ENCODE peak calls at places on chromosomes 11 and 22, in ten cellular contexts. One of them, this sample, is unnamed.

GRCh38 chr11:85889676-85890579 is 34.7 kb downstream of the CCDC83 start:
- DNase-seq in stimulated activated CD4-positive, alpha-beta T cell treated with anti-CD3 and anti-CD28 coated beads, Interleukin-2, amount 100 ng/mL, for 48 hours: no peak
- DNase-seq in activated CD8-positive, alpha-beta T cell treated with anti-CD3 and anti-CD28 coated beads for 36 hours: no peak
- DNase-seq in ovary: no peak
- DNase-seq in HCEC 1CT: peak; percentile 57
- DNase-seq in GM23248: peak; percentile 88
- DNase-seq in kidney epithelial cell: peak; percentile 84
- DNase-seq in HL-60: no peak
- DNase-seq in OCI-M1: no peak
- DNase-seq in NCI-H1048: no peak
- DNase-seq in this sample: no peak

GRCh38 chr11:104222464-104222863 is 58.5 kb upstream of the PDGFD start:
- DNase-seq in stimulated activated CD4-positive, alpha-beta T cell treated with anti-CD3 and anti-CD28 coated beads, Interleukin-2, amount 100 ng/mL, for 48 hours: no peak
- DNase-seq in activated CD8-positive, alpha-beta T cell treated with anti-CD3 and anti-CD28 coated beads for 36 hours: no peak
- DNase-seq in ovary: no peak
- DNase-seq in HCEC 1CT: no peak
- DNase-seq in GM23248: no peak
- DNase-seq in kidney epithelial cell: no peak
- DNase-seq in HL-60: no peak
- DNase-seq in OCI-M1: no peak
- DNase-seq in NCI-H1048: no peak
- DNase-seq in this sample: no peak

GRCh38 chr11:94583213-94583884 is 16.2 kb downstream of the PIWIL4 start:
- DNase-seq in stimulated activated CD4-positive, alpha-beta T cell treated with anti-CD3 and anti-CD28 coated beads, Interleukin-2, amount 100 ng/mL, for 48 hours: no peak
- DNase-seq in activated CD8-positive, alpha-beta T cell treated with anti-CD3 and anti-CD28 coated beads for 36 hours: no peak
- DNase-seq in ovary: no peak
- DNase-seq in HCEC 1CT: peak; percentile 11
- DNase-seq in GM23248: no peak
- DNase-seq in kidney epithelial cell: no peak
- DNase-seq in HL-60: no peak
- DNase-seq in OCI-M1: no peak
- DNase-seq in NCI-H1048: no peak
- DNase-seq in this sample: peak; percentile 30

GRCh38 chr22:49614966-49615965 is 212.4 kb downstream of the BRD1 start:
- DNase-seq in stimulated activated CD4-positive, alpha-beta T cell treated with anti-CD3 and anti-CD28 coated beads, Interleukin-2, amount 100 ng/mL, for 48 hours: no peak
- DNase-seq in activated CD8-positive, alpha-beta T cell treated with anti-CD3 and anti-CD28 coated beads for 36 hours: no peak
- DNase-seq in ovary: peak; percentile 17
- DNase-seq in HCEC 1CT: no peak
- DNase-seq in GM23248: no peak
- DNase-seq in kidney epithelial cell: no peak
- DNase-seq in HL-60: no peak
- DNase-seq in OCI-M1: no peak
- DNase-seq in NCI-H1048: no peak
- DNase-seq in this sample: no peak

GRCh38 chr11:114348200-114349191 is 51.8 kb downstream of the C11orf71 start:
- DNase-seq in stimulated activated CD4-positive, alpha-beta T cell treated with anti-CD3 and anti-CD28 coated beads, Interleukin-2, amount 100 ng/mL, for 48 hours: peak; percentile 21
- DNase-seq in activated CD8-positive, alpha-beta T cell treated with anti-CD3 and anti-CD28 coated beads for 36 hours: peak; percentile 49
- DNase-seq in ovary: no peak
- DNase-seq in HCEC 1CT: peak; percentile 63
- DNase-seq in GM23248: peak; percentile 74
- DNase-seq in kidney epithelial cell: peak; percentile 28
- DNase-seq in HL-60: no peak
- DNase-seq in OCI-M1: peak; percentile 92
- DNase-seq in NCI-H1048: no peak
- DNase-seq in this sample: peak; percentile 43

GRCh38 chr11:60428517-60428916 is 855 bp upstream of the MS4A5 start:
- DNase-seq in stimulated activated CD4-positive, alpha-beta T cell treated with anti-CD3 and anti-CD28 coated beads, Interleukin-2, amount 100 ng/mL, for 48 hours: no peak
- DNase-seq in activated CD8-positive, alpha-beta T cell treated with anti-CD3 and anti-CD28 coated beads for 36 hours: no peak
- DNase-seq in ovary: no peak
- DNase-seq in HCEC 1CT: no peak
- DNase-seq in GM23248: peak; percentile 0
- DNase-seq in kidney epithelial cell: no peak
- DNase-seq in HL-60: no peak
- DNase-seq in OCI-M1: peak; percentile 43
- DNase-seq in NCI-H1048: no peak
- DNase-seq in this sample: peak; percentile 48

GRCh38 chr22:32013200-32013599 is 29.9 kb upstream of the SLC5A1 start:
- DNase-seq in stimulated activated CD4-positive, alpha-beta T cell treated with anti-CD3 and anti-CD28 coated beads, Interleukin-2, amount 100 ng/mL, for 48 hours: no peak
- DNase-seq in activated CD8-positive, alpha-beta T cell treated with anti-CD3 and anti-CD28 coated beads for 36 hours: no peak
- DNase-seq in ovary: no peak
- DNase-seq in HCEC 1CT: no peak
- DNase-seq in GM23248: no peak
- DNase-seq in kidney epithelial cell: no peak
- DNase-seq in HL-60: no peak
- DNase-seq in OCI-M1: no peak
- DNase-seq in NCI-H1048: no peak
- DNase-seq in this sample: no peak

GRCh38 chr22:26656896-26657851 is at the start of gene MIAT:
- DNase-seq in stimulated activated CD4-positive, alpha-beta T cell treated with anti-CD3 and anti-CD28 coated beads, Interleukin-2, amount 100 ng/mL, for 48 hours: peak; percentile 57
- DNase-seq in activated CD8-positive, alpha-beta T cell treated with anti-CD3 and anti-CD28 coated beads for 36 hours: peak; percentile 83
- DNase-seq in ovary: no peak
- DNase-seq in HCEC 1CT: peak; percentile 23
- DNase-seq in GM23248: peak; percentile 64
- DNase-seq in kidney epithelial cell: no peak
- DNase-seq in HL-60: no peak
- DNase-seq in OCI-M1: no peak
- DNase-seq in NCI-H1048: no peak
- DNase-seq in this sample: no peak

GRCh38 chr22:29695129-29695926 is 24.5 kb upstream of the CABP7 start:
- DNase-seq in stimulated activated CD4-positive, alpha-beta T cell treated with anti-CD3 and anti-CD28 coated beads, Interleukin-2, amount 100 ng/mL, for 48 hours: no peak
- DNase-seq in activated CD8-positive, alpha-beta T cell treated with anti-CD3 and anti-CD28 coated beads for 36 hours: no peak
- DNase-seq in ovary: no peak
- DNase-seq in HCEC 1CT: no peak
- DNase-seq in GM23248: no peak
- DNase-seq in kidney epithelial cell: no peak
- DNase-seq in HL-60: no peak
- DNase-seq in OCI-M1: no peak
- DNase-seq in NCI-H1048: no peak
- DNase-seq in this sample: no peak

GRCh38 chr11:129215506-129216245 is 23.6 kb upstream of the ARHGAP32 start:
- DNase-seq in stimulated activated CD4-positive, alpha-beta T cell treated with anti-CD3 and anti-CD28 coated beads, Interleukin-2, amount 100 ng/mL, for 48 hours: no peak
- DNase-seq in activated CD8-positive, alpha-beta T cell treated with anti-CD3 and anti-CD28 coated beads for 36 hours: no peak
- DNase-seq in ovary: no peak
- DNase-seq in HCEC 1CT: no peak
- DNase-seq in GM23248: no peak
- DNase-seq in kidney epithelial cell: no peak
- DNase-seq in HL-60: no peak
- DNase-seq in OCI-M1: no peak
- DNase-seq in NCI-H1048: no peak
- DNase-seq in this sample: no peak

GRCh38 chr11:74388678-74389327 is 9.4 kb downstream of the PGM2L1 start:
- DNase-seq in stimulated activated CD4-positive, alpha-beta T cell treated with anti-CD3 and anti-CD28 coated beads, Interleukin-2, amount 100 ng/mL, for 48 hours: peak; percentile 62
- DNase-seq in activated CD8-positive, alpha-beta T cell treated with anti-CD3 and anti-CD28 coated beads for 36 hours: peak; percentile 87
- DNase-seq in ovary: no peak
- DNase-seq in HCEC 1CT: peak; percentile 59
- DNase-seq in GM23248: peak; percentile 72
- DNase-seq in kidney epithelial cell: no peak
- DNase-seq in HL-60: no peak
- DNase-seq in OCI-M1: peak; percentile 97
- DNase-seq in NCI-H1048: no peak
- DNase-seq in this sample: peak; percentile 37

GRCh38 chr22:31556627-31557203 is 60.4 kb downstream of the SFI1 start:
- DNase-seq in stimulated activated CD4-positive, alpha-beta T cell treated with anti-CD3 and anti-CD28 coated beads, Interleukin-2, amount 100 ng/mL, for 48 hours: no peak
- DNase-seq in activated CD8-positive, alpha-beta T cell treated with anti-CD3 and anti-CD28 coated beads for 36 hours: no peak
- DNase-seq in ovary: no peak
- DNase-seq in HCEC 1CT: peak; percentile 37
- DNase-seq in GM23248: peak; percentile 61
- DNase-seq in kidney epithelial cell: no peak
- DNase-seq in HL-60: no peak
- DNase-seq in OCI-M1: peak; percentile 76
- DNase-seq in NCI-H1048: no peak
- DNase-seq in this sample: peak; percentile 37

GRCh38 chr22:19597399-19597735 is 73.2 kb upstream of the CLDN5 start:
- DNase-seq in stimulated activated CD4-positive, alpha-beta T cell treated with anti-CD3 and anti-CD28 coated beads, Interleukin-2, amount 100 ng/mL, for 48 hours: no peak
- DNase-seq in activated CD8-positive, alpha-beta T cell treated with anti-CD3 and anti-CD28 coated beads for 36 hours: peak; percentile 55
- DNase-seq in ovary: no peak
- DNase-seq in HCEC 1CT: no peak
- DNase-seq in GM23248: no peak
- DNase-seq in kidney epithelial cell: no peak
- DNase-seq in HL-60: no peak
- DNase-seq in OCI-M1: no peak
- DNase-seq in NCI-H1048: no peak
- DNase-seq in this sample: no peak

GRCh38 chr11:10792385-10793068 is 16.2 kb downstream of the EIF4G2 start:
- DNase-seq in stimulated activated CD4-positive, alpha-beta T cell treated with anti-CD3 and anti-CD28 coated beads, Interleukin-2, amount 100 ng/mL, for 48 hours: peak; percentile 91
- DNase-seq in activated CD8-positive, alpha-beta T cell treated with anti-CD3 and anti-CD28 coated beads for 36 hours: peak; percentile 88
- DNase-seq in ovary: peak; percentile 90
- DNase-seq in HCEC 1CT: peak; percentile 64
- DNase-seq in GM23248: peak; percentile 86
- DNase-seq in kidney epithelial cell: peak; percentile 26
- DNase-seq in HL-60: no peak
- DNase-seq in OCI-M1: peak; percentile 88
- DNase-seq in NCI-H1048: peak; percentile 43
- DNase-seq in this sample: peak; percentile 70

GRCh38 chr11:47864910-47865309 is 16.8 kb upstream of the NUP160 start:
- DNase-seq in stimulated activated CD4-positive, alpha-beta T cell treated with anti-CD3 and anti-CD28 coated beads, Interleukin-2, amount 100 ng/mL, for 48 hours: no peak
- DNase-seq in activated CD8-positive, alpha-beta T cell treated with anti-CD3 and anti-CD28 coated beads for 36 hours: no peak
- DNase-seq in ovary: no peak
- DNase-seq in HCEC 1CT: peak; percentile 27
- DNase-seq in GM23248: peak; percentile 52
- DNase-seq in kidney epithelial cell: no peak
- DNase-seq in HL-60: no peak
- DNase-seq in OCI-M1: peak; percentile 48
- DNase-seq in NCI-H1048: no peak
- DNase-seq in this sample: peak; percentile 75

GRCh38 chr11:112320668-112321067 is 60.0 kb upstream of the PLET1 start:
- DNase-seq in stimulated activated CD4-positive, alpha-beta T cell treated with anti-CD3 and anti-CD28 coated beads, Interleukin-2, amount 100 ng/mL, for 48 hours: no peak
- DNase-seq in activated CD8-positive, alpha-beta T cell treated with anti-CD3 and anti-CD28 coated beads for 36 hours: no peak
- DNase-seq in ovary: peak; percentile 76
- DNase-seq in HCEC 1CT: peak; percentile 57
- DNase-seq in GM23248: peak; percentile 71
- DNase-seq in kidney epithelial cell: peak; percentile 56
- DNase-seq in HL-60: no peak
- DNase-seq in OCI-M1: no peak
- DNase-seq in NCI-H1048: no peak
- DNase-seq in this sample: no peak

GRCh38 chr22:45413368-45414211 is at the start of the genes RIBC2 and SMC1B:
- DNase-seq in stimulated activated CD4-positive, alpha-beta T cell treated with anti-CD3 and anti-CD28 coated beads, Interleukin-2, amount 100 ng/mL, for 48 hours: peak; percentile 81
- DNase-seq in activated CD8-positive, alpha-beta T cell treated with anti-CD3 and anti-CD28 coated beads for 36 hours: peak; percentile 93
- DNase-seq in ovary: peak; percentile 88
- DNase-seq in HCEC 1CT: peak; percentile 81
- DNase-seq in GM23248: peak; percentile 96
- DNase-seq in kidney epithelial cell: peak; percentile 26
- DNase-seq in HL-60: peak; percentile 75
- DNase-seq in OCI-M1: peak; percentile 71
- DNase-seq in NCI-H1048: peak; percentile 87
- DNase-seq in this sample: peak; percentile 89

GRCh38 chr11:64842851-64843841 is 1.3 kb downstream of the CDC42BPG start:
- DNase-seq in stimulated activated CD4-positive, alpha-beta T cell treated with anti-CD3 and anti-CD28 coated beads, Interleukin-2, amount 100 ng/mL, for 48 hours: no peak
- DNase-seq in activated CD8-positive, alpha-beta T cell treated with anti-CD3 and anti-CD28 coated beads for 36 hours: no peak
- DNase-seq in ovary: peak; percentile 58
- DNase-seq in HCEC 1CT: no peak
- DNase-seq in GM23248: no peak
- DNase-seq in kidney epithelial cell: no peak
- DNase-seq in HL-60: no peak
- DNase-seq in OCI-M1: no peak
- DNase-seq in NCI-H1048: no peak
- DNase-seq in this sample: no peak

GRCh38 chr22:33922268-33922667 is 2.0 kb upstream of the LARGE1 start:
- DNase-seq in stimulated activated CD4-positive, alpha-beta T cell treated with anti-CD3 and anti-CD28 coated beads, Interleukin-2, amount 100 ng/mL, for 48 hours: no peak
- DNase-seq in activated CD8-positive, alpha-beta T cell treated with anti-CD3 and anti-CD28 coated beads for 36 hours: peak; percentile 6
- DNase-seq in ovary: peak; percentile 66
- DNase-seq in HCEC 1CT: no peak
- DNase-seq in GM23248: peak; percentile 73
- DNase-seq in kidney epithelial cell: no peak
- DNase-seq in HL-60: no peak
- DNase-seq in OCI-M1: no peak
- DNase-seq in NCI-H1048: no peak
- DNase-seq in this sample: no peak

GRCh38 chr11:48093795-48094642 is 113.7 kb downstream of the PTPRJ start:
- DNase-seq in stimulated activated CD4-positive, alpha-beta T cell treated with anti-CD3 and anti-CD28 coated beads, Interleukin-2, amount 100 ng/mL, for 48 hours: no peak
- DNase-seq in activated CD8-positive, alpha-beta T cell treated with anti-CD3 and anti-CD28 coated beads for 36 hours: no peak
- DNase-seq in ovary: no peak
- DNase-seq in HCEC 1CT: no peak
- DNase-seq in GM23248: no peak
- DNase-seq in kidney epithelial cell: no peak
- DNase-seq in HL-60: no peak
- DNase-seq in OCI-M1: peak; percentile 35
- DNase-seq in NCI-H1048: no peak
- DNase-seq in this sample: peak; percentile 16

GRCh38 chr22:46043816-46044717 is 67.1 kb upstream of the WNT7B start:
- DNase-seq in stimulated activated CD4-positive, alpha-beta T cell treated with anti-CD3 and anti-CD28 coated beads, Interleukin-2, amount 100 ng/mL, for 48 hours: peak; percentile 32
- DNase-seq in activated CD8-positive, alpha-beta T cell treated with anti-CD3 and anti-CD28 coated beads for 36 hours: no peak
- DNase-seq in ovary: peak; percentile 76
- DNase-seq in HCEC 1CT: no peak
- DNase-seq in GM23248: peak; percentile 67
- DNase-seq in kidney epithelial cell: no peak
- DNase-seq in HL-60: no peak
- DNase-seq in OCI-M1: no peak
- DNase-seq in NCI-H1048: no peak
- DNase-seq in this sample: no peak

GRCh38 chr11:74492974-74493815 is at the start of gene LIPT2:
- DNase-seq in stimulated activated CD4-positive, alpha-beta T cell treated with anti-CD3 and anti-CD28 coated beads, Interleukin-2, amount 100 ng/mL, for 48 hours: peak; percentile 97
- DNase-seq in activated CD8-positive, alpha-beta T cell treated with anti-CD3 and anti-CD28 coated beads for 36 hours: peak; percentile 99
- DNase-seq in ovary: peak; percentile 98
- DNase-seq in HCEC 1CT: peak; percentile 96
- DNase-seq in GM23248: peak; percentile 99
- DNase-seq in kidney epithelial cell: peak; percentile 96
- DNase-seq in HL-60: peak; percentile 89
- DNase-seq in OCI-M1: peak; percentile 100
- DNase-seq in NCI-H1048: peak; percentile 97
- DNase-seq in this sample: peak; percentile 91

GRCh38 chr22:46193898-46194310 is 43.6 kb downstream of the PPARA start:
- DNase-seq in stimulated activated CD4-positive, alpha-beta T cell treated with anti-CD3 and anti-CD28 coated beads, Interleukin-2, amount 100 ng/mL, for 48 hours: no peak
- DNase-seq in activated CD8-positive, alpha-beta T cell treated with anti-CD3 and anti-CD28 coated beads for 36 hours: no peak
- DNase-seq in ovary: no peak
- DNase-seq in HCEC 1CT: no peak
- DNase-seq in GM23248: no peak
- DNase-seq in kidney epithelial cell: no peak
- DNase-seq in HL-60: no peak
- DNase-seq in OCI-M1: peak; percentile 87
- DNase-seq in NCI-H1048: no peak
- DNase-seq in this sample: no peak

GRCh38 chr11:6297831-6298230 is 22.5 kb downstream of the CAVIN3 start:
- DNase-seq in stimulated activated CD4-positive, alpha-beta T cell treated with anti-CD3 and anti-CD28 coated beads, Interleukin-2, amount 100 ng/mL, for 48 hours: no peak
- DNase-seq in activated CD8-positive, alpha-beta T cell treated with anti-CD3 and anti-CD28 coated beads for 36 hours: no peak
- DNase-seq in ovary: no peak
- DNase-seq in HCEC 1CT: peak; percentile 14
- DNase-seq in GM23248: peak; percentile 29
- DNase-seq in kidney epithelial cell: no peak
- DNase-seq in HL-60: no peak
- DNase-seq in OCI-M1: peak; percentile 15
- DNase-seq in NCI-H1048: no peak
- DNase-seq in this sample: peak; percentile 8

GRCh38 chr11:29159552-29160465 is 857.0 kb downstream of the KCNA4 start:
- DNase-seq in stimulated activated CD4-positive, alpha-beta T cell treated with anti-CD3 and anti-CD28 coated beads, Interleukin-2, amount 100 ng/mL, for 48 hours: no peak
- DNase-seq in activated CD8-positive, alpha-beta T cell treated with anti-CD3 and anti-CD28 coated beads for 36 hours: peak; percentile 2
- DNase-seq in ovary: no peak
- DNase-seq in HCEC 1CT: peak; percentile 72
- DNase-seq in GM23248: peak; percentile 86
- DNase-seq in kidney epithelial cell: no peak
- DNase-seq in HL-60: no peak
- DNase-seq in OCI-M1: peak; percentile 80
- DNase-seq in NCI-H1048: peak; percentile 7
- DNase-seq in this sample: peak; percentile 40

GRCh38 chr11:123474994-123475393 is 44.9 kb downstream of the GRAMD1B start:
- DNase-seq in stimulated activated CD4-positive, alpha-beta T cell treated with anti-CD3 and anti-CD28 coated beads, Interleukin-2, amount 100 ng/mL, for 48 hours: no peak
- DNase-seq in activated CD8-positive, alpha-beta T cell treated with anti-CD3 and anti-CD28 coated beads for 36 hours: no peak
- DNase-seq in ovary: no peak
- DNase-seq in HCEC 1CT: no peak
- DNase-seq in GM23248: no peak
- DNase-seq in kidney epithelial cell: no peak
- DNase-seq in HL-60: no peak
- DNase-seq in OCI-M1: no peak
- DNase-seq in NCI-H1048: no peak
- DNase-seq in this sample: no peak

GRCh38 chr11:66126808-66127555 is 56.9 kb downstream of the PACS1 start:
- DNase-seq in stimulated activated CD4-positive, alpha-beta T cell treated with anti-CD3 and anti-CD28 coated beads, Interleukin-2, amount 100 ng/mL, for 48 hours: peak; percentile 37
- DNase-seq in activated CD8-positive, alpha-beta T cell treated with anti-CD3 and anti-CD28 coated beads for 36 hours: peak; percentile 81
- DNase-seq in ovary: peak; percentile 45
- DNase-seq in HCEC 1CT: no peak
- DNase-seq in GM23248: peak; percentile 91
- DNase-seq in kidney epithelial cell: peak; percentile 50
- DNase-seq in HL-60: no peak
- DNase-seq in OCI-M1: no peak
- DNase-seq in NCI-H1048: no peak
- DNase-seq in this sample: peak; percentile 41

GRCh38 chr11:83827940-83828554 is 541.9 kb upstream of the CCDC90B start:
- DNase-seq in stimulated activated CD4-positive, alpha-beta T cell treated with anti-CD3 and anti-CD28 coated beads, Interleukin-2, amount 100 ng/mL, for 48 hours: no peak
- DNase-seq in activated CD8-positive, alpha-beta T cell treated with anti-CD3 and anti-CD28 coated beads for 36 hours: no peak
- DNase-seq in ovary: no peak
- DNase-seq in HCEC 1CT: peak; percentile 41
- DNase-seq in GM23248: peak; percentile 63
- DNase-seq in kidney epithelial cell: no peak
- DNase-seq in HL-60: no peak
- DNase-seq in OCI-M1: peak; percentile 90
- DNase-seq in NCI-H1048: peak; percentile 15
- DNase-seq in this sample: peak; percentile 44